ENCODE peak calls at places on chromosome 22, in four cellular contexts. Y is fibroblast of lung, I is cardiac muscle cell, B is Caco-2. N is an unnamed sample. For H3K9me3, the result is how much of the 10 kb centered on the place peaks cover.

GRCh38 chr22:22692707-22693530 is 48.5 kb downstream of the GGTLC2 start:
- DNase-seq in Y (peak), I (no peak), B (peak), N (peak)

GRCh38 chr22:31616315-31616980 is 45.6 kb downstream of the PISD start:
- DNase-seq in Y (no peak), I (no peak), B (no peak), N (no peak)

GRCh38 chr22:39185601-39186012 is 33.1 kb upstream of the CBX7 start:
- DNase-seq in Y (peak), I (no peak), B (no peak), N (no peak)

GRCh38 chr22:45709004-45709739 is 37.5 kb downstream of the ATXN10 start:
- DNase-seq in Y (peak), I (no peak), B (peak), N (no peak)

GRCh38 chr22:37121887-37122591 is 12.5 kb upstream of the TMPRSS6 start:
- DNase-seq in Y (peak), I (no peak), B (no peak), N (peak)

GRCh38 chr22:32776397-32776796 is 25.1 kb upstream of the TIMP3 start:
- DNase-seq in Y (no peak), I (no peak), B (no peak), N (no peak)

GRCh38 chr22:45329536-45329936 is 19.8 kb downstream of the FAM118A start:
- DNase-seq in Y (no peak), I (no peak), B (no peak), N (no peak)

GRCh38 chr22:23403720-23404688 is 176.1 kb downstream of the IGLL1 start:
- DNase-seq in Y (peak), I (peak), B (no peak), N (no peak)

GRCh38 chr22:39688186-39688768 is 117.7 kb downstream of the CACNA1I start:
- DNase-seq in Y (no peak), I (no peak), B (no peak), N (no peak)

GRCh38 chr22:38513063-38513462 is 7.0 kb upstream of the DDX17 start:
- DNase-seq in Y (no peak), I (peak), B (peak), N (peak)

GRCh38 chr22:22884010-22884887 is 3.4 kb upstream of the IGLL5 start:
- DNase-seq in Y (peak), I (no peak), B (peak), N (no peak)

GRCh38 chr22:39214383-39215069 is 30.3 kb downstream of the PDGFB start:
- DNase-seq in Y (peak), I (no peak), B (peak), N (no peak)

GRCh38 chr22:25742918-25743708 is 1.1 kb downstream of the MYO18B start:
- DNase-seq in Y (no peak), I (no peak), B (no peak), N (no peak)

GRCh38 chr22:43168416-43169309 is 17.3 kb downstream of the TSPO start:
- DNase-seq in Y (peak), I (no peak), B (no peak), N (no peak)

GRCh38 chr22:28299760-28300159 is 379.9 kb downstream of the TTC28 start:
- DNase-seq in Y (peak), I (peak), B (no peak), N (no peak)

GRCh38 chr22:36453855-36454378 is 27.5 kb downstream of the TXN2 start:
- DNase-seq in Y (no peak), I (no peak), B (no peak), N (no peak)

GRCh38 chr22:22755778-22756100 is 111.3 kb downstream of the GGTLC2 start:
- DNase-seq in Y (no peak), I (no peak), B (no peak), N (no peak)

GRCh38 chr22:39466228-39467006 is 9.6 kb downstream of the MGAT3 start:
- DNase-seq in Y (no peak), I (no peak), B (no peak), N (no peak)

GRCh38 chr22:39174498-39175120 is 22.1 kb upstream of the CBX7 start:
- DNase-seq in Y (peak), I (peak), B (peak), N (peak)

GRCh38 chr22:26857169-26857568 is 199.8 kb downstream of the MIAT start:
- DNase-seq in Y (no peak), I (no peak), B (no peak), N (no peak)

GRCh38 chr22:38437416-38437815 is 17.6 kb downstream of the KCNJ4 start:
- DNase-seq in Y (no peak), I (no peak), B (no peak), N (no peak)

GRCh38 chr22:44883011-44883421 is 126.8 kb downstream of the PHF21B start:
- DNase-seq in Y (no peak), I (no peak), B (no peak), N (no peak)

GRCh38 chr22:16953206-16954059 is 54.6 kb downstream of the GAB4 start:
- DNase-seq in Y (no peak), I (no peak), B (no peak), N (no peak)

GRCh38 chr22:29040385-29041275 is 21.0 kb downstream of the C22orf31 start:
- DNase-seq in Y (peak), I (peak), B (peak), N (peak)

GRCh38 chr22:37485006-37485713 is 1.0 kb downstream of the MFNG start:
- DNase-seq in Y (no peak), I (no peak), B (no peak), N (peak)

GRCh38 chr22:31938258-31938657 is 6.1 kb upstream of the YWHAH start:
- DNase-seq in Y (no peak), I (no peak), B (no peak), N (no peak)

GRCh38 chr22:37526376-37526775 is 7.2 kb upstream of the CARD10 start:
- DNase-seq in Y (peak), I (no peak), B (no peak), N (no peak)

GRCh38 chr22:44025171-44026065 is 1.3 kb downstream of the PARVB start:
- DNase-seq in Y (no peak), I (no peak), B (no peak), N (no peak)

GRCh38 chr22:43094085-43094484 is 4.9 kb upstream of the TTLL1 start:
- DNase-seq in Y (no peak), I (no peak), B (no peak), N (no peak)

GRCh38 chr22:37209140-37209845 is 3.0 kb downstream of the SSTR3 start:
- DNase-seq in Y (no peak), I (no peak), B (no peak), N (peak)

GRCh38 chr22:30575859-30576258 is 1.4 kb upstream of the GAL3ST1 start:
- DNase-seq in Y (no peak), I (no peak), B (no peak), N (no peak)

GRCh38 chr22:49658902-49659280 is 168.8 kb downstream of the BRD1 start:
- DNase-seq in Y (no peak), I (no peak), B (no peak), N (no peak)

GRCh38 chr22:49656291-49656851 is 171.3 kb downstream of the BRD1 start:
- DNase-seq in Y (no peak), I (no peak), B (no peak), N (no peak)

GRCh38 chr22:49659281-49659923 is 168.3 kb downstream of the BRD1 start:
- DNase-seq in Y (no peak), I (no peak), B (no peak), N (no peak)

GRCh38 chr22:49657974-49658550 is 169.6 kb downstream of the BRD1 start:
- DNase-seq in Y (no peak), I (no peak), B (no peak), N (no peak)

DNA sequence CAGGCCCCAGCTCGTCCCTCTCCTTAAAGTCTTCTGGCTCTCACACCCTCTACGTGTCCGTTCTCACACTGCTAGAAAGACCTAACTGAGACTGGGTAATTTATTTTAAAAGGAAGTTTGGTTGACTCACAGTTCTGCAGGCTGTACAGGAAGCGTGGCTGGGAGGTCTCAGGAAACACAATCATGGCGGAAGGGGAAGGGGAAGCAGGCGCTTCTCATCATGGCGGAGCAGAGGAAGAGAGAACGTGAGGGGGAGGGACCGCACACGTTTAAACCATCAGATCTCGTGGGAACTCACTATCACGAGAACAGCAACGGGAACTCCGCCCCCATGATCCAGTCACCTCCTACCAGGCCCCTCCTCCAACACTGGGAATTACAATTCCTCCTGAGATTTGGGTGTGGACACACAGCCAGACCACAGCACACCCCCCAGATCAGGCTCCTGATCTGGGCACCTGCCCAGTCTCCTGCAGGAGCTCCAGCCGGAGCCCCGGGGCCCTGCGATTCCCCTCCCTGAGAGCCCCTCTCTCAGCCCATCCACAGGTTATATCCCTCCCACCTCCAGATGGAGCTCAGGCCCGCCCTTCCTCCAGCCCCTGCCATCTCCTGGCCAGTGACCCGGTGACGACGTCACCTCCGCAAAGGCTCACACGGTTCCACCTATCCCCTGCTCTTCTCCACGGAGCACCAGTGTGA is 170.2 kb downstream of the BRD1 start:
- DNase-seq in Y (no peak), I (no peak), B (no peak), N (peak)
- H3K9me3 ChIP-seq in Y (under half), I (under half), B (under half), N (under half)

GRCh38 chr22:47249370-47249928 is 487.0 kb downstream of the TBC1D22A start:
- DNase-seq in Y (no peak), I (no peak), B (no peak), N (no peak)
- H3K9me3 ChIP-seq in Y (under half), I (under half), B (under half), N (under half)

GRCh38 chr22:48595511-48595905 is 1232.2 kb downstream of the BRD1 start:
- DNase-seq in Y (no peak), I (no peak), B (no peak), N (no peak)
- H3K9me3 ChIP-seq in Y (under half), I (under half), B (under half), N (under half)

GRCh38 chr22:49400866-49401598 is 426.6 kb downstream of the BRD1 start:
- DNase-seq in Y (no peak), I (no peak), B (no peak), N (no peak)

GRCh38 chr22:49400136-49400865 is 427.4 kb downstream of the BRD1 start:
- DNase-seq in Y (peak), I (no peak), B (no peak), N (no peak)

GRCh38 chr22:49403102-49403501 is 424.6 kb downstream of the BRD1 start:
- DNase-seq in Y (no peak), I (no peak), B (no peak), N (no peak)

GRCh38 chr22:49404020-49404419 is 423.7 kb downstream of the BRD1 start:
- DNase-seq in Y (no peak), I (no peak), B (no peak), N (no peak)

DNA sequence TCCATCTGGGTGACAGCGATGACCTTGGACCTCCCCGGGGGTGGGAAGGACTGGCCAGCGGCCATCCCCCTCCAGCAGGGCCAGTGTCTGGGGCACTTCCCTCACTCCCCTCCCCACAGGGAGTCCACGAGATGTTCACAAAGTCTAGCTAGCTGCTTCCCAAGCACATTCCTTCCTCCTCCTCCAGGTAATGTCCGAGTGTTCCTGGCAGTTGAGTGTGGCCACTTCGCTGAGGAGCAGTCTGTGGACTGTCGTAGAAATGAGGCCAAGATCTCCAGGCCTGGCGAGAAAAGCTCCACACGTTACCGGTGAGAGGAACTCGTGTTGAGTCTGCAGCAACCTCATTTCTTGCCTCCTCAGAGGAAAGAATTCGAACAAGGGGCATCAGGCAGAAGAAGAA is 425.5 kb downstream of the BRD1 start:
- DNase-seq in Y (no peak), I (no peak), B (no peak), N (no peak)
- H3K9me3 ChIP-seq in Y (under half), I (under half), B (under half), N (under half)

DNA sequence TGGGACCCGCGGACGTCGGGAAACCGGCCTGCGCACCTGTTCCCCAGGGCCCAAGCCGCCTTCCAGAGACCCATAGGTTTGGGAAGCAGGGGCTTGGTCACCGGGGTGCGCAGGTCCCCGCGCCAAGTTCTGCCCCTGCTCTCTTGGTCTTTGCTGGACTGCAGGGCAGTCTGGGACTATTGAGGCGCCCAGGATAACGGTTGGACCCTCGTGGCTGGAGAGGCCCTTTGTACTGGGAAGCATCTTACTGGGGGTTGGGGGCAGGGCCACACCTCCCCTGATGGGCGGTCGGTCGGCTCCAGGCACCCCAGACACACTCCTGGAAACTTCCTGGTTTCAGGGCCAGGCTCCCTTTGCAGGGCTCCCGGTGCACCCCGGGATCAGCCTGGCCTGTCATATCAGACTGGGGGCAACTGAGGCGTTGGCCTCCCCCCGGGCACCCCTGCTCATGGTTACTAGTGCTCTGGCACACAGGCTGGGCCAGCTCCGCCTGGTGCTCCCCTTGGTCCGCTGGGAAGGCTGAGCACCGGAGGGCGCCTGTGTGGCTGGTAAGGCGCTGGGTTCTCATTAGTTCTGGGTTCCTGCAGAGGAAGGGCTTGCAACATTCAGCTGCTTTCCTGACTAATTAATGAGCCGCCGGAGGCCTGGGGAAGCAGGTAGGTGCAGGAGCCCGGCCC is 1250.5 kb downstream of the BRD1 start:
- DNase-seq in Y (no peak), I (peak), B (no peak), N (no peak)
- H3K9me3 ChIP-seq in Y (under half), I (under half), B (under half), N (under half)

GRCh38 chr22:49021097-49021925 is 806.4 kb downstream of the BRD1 start:
- DNase-seq in Y (no peak), I (no peak), B (no peak), N (no peak)
- H3K9me3 ChIP-seq in Y (under half), I (under half), B (under half), N (under half)

DNA sequence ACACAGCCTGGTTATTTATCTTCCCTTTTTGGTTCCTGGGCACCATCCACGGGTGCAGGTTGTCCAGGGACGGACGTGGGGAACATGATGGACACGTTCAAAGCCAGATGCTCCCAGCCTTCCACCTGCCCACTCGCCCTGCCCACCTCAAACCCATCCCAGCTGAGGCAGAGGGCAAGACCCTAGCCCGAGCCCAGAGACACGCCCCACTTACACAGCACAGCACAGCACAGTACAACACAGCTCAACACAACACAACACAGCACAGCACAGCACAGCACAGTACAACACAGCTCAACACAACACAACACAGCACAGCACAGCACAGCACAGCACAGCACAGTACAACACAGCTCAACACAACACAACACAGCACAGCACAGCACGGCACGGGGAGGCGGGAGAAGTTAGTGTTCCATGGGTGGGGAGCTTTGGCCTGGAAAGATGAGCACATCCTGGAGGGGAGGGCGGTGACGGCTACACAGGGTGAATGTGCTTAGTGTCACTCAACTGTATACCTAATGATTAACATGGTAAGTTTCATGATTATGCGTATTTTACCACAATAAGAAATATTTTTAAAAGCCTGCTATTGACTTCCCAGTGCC is 1507.5 kb downstream of the BRD1 start:
- DNase-seq in Y (no peak), I (no peak), B (no peak), N (no peak)
- H3K9me3 ChIP-seq in Y (under half), I (under half), B (under half), N (under half)

DNA sequence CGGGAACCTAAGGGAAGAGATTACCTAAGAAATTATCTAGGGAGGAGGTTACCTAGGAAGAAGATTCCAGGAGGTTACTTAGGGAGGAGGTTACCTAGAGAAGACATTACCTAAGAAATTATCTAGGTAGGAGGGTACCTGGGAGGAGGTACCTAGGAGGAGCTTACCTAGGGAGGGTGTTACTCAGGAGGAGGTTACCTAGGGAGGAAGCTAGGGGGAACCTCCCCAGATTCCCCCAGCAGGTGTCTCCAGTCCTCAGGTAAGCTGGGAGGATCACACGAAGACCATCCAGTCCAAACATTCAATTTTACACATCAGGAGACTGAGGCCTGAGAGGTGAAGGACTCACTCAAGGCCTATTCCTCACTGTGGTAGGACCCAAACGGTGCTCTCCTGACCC is 482.8 kb downstream of the TBC1D22A start:
- DNase-seq in Y (no peak), I (no peak), B (peak), N (no peak)
- H3K9me3 ChIP-seq in Y (under half), I (under half), B (under half), N (under half)

DNA sequence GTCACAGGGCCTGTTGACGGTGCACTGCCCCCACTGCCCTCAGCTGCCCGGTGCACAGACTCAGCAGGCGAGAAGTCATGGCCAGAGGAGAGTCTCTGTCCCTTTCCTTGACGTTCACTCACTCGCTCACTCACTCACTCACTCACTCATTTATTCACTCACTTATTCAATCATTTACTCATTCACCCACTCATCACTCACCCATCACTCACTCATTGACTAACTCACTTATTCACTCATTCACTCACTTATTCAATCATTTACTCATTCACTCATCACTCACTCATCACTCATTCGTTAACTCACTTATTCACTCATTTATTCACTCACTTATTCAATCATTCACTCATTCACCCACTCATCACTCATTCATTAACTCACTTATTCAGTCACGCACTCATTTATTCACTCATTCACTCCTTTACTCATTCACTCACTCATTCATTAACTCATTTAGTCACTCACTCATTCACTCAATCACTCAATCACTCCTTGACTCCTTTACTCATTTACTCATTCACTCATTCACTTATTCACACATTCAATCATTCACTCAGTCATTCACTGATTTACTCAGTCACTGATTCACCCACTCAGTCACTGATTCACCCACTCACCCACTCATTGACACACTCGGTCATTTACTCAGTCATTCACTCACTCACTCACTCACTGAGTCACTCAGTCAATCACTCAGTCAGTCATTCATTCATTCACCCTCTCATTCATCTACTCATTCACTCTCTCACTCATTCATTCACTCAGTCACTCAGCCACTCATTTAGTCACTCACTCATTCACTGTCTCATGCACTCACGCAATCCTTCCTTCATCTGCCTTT is 1193.5 kb downstream of the BRD1 start:
- DNase-seq in Y (no peak), I (no peak), B (no peak), N (no peak)
- H3K9me3 ChIP-seq in Y (under half), I (under half), B (under half), N (under half)

DNA sequence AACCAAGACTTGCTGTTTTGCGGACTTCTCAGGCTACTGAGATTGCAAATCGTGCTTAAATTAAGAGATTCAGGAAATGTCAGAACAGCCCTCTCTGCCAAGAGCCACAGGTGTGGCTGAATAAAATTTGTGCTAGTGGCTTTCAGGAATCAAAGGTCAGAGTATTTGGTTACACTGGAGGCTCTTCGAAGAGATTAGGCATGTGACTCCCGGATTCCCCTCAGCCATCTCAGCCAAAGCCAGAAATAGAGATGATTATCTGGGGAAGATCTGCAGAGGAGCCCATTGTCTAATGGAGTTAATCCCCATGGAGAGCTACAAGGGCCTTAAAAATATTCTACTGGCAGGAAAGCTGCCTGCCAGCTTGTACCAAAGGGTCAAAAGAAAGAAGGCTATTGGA is 1259.5 kb downstream of the TBC1D22A start:
- DNase-seq in Y (no peak), I (no peak), B (no peak), N (no peak)
- H3K9me3 ChIP-seq in Y (under half), I (under half), B (under half), N (under half)